ENCODE peak calls at places on chromosomes 6 and 20, in seven cellular contexts. L is kidney; T is OCI-LY7; Z is CD8-positive, alpha-beta T cell; A is IMR-90; K is lower lobe of right lung; I is adrenal gland. U is an unnamed sample.

GRCh38 chr6:170313716-170314295 is 7.2 kb downstream of the FAM120B start:
- DNase-seq in Z (no peak), I (no peak), K (no peak), A (peak; percentile 74), T (no peak), L (no peak), U (no peak)

GRCh38 chr6:156280131-156280530 is 497.0 kb upstream of the ARID1B start:
- DNase-seq in I (no peak), A (no peak), K (no peak), T (peak; percentile 99), L (no peak), Z (no peak), U (no peak)

GRCh38 chr20:41308726-41309413 is 8.7 kb downstream of the ZHX3 start:
- DNase-seq in A (peak; percentile 61), T (no peak), L (no peak), I (no peak), Z (no peak), K (no peak), U (no peak)

GRCh38 chr6:50128420-50129005 is 78.8 kb upstream of the DEFB112 start:
- DNase-seq in T (peak; percentile 27), K (no peak), A (peak; percentile 24), I (no peak), L (no peak), Z (no peak), U (no peak)

GRCh38 chr6:38198219-38198618 is 378.7 kb downstream of the ZFAND3 start:
- DNase-seq in L (no peak), K (no peak), T (no peak), I (no peak), A (no peak), Z (no peak), U (no peak)

GRCh38 chr6:17054647-17055046 is 47.2 kb upstream of the STMND1 start:
- DNase-seq in L (no peak), T (no peak), K (no peak), A (no peak), Z (no peak), I (no peak), U (no peak)

GRCh38 chr20:49635171-49635570 is 67.2 kb upstream of the PTGIS start:
- DNase-seq in L (peak; percentile 88), Z (no peak), I (peak; percentile 83), A (no peak), K (no peak), T (peak; percentile 30), U (peak; percentile 66)

GRCh38 chr6:134373282-134373922 is 55.5 kb upstream of the SGK1 start:
- DNase-seq in A (peak; percentile 93), L (no peak), Z (no peak), K (peak; percentile 75), T (peak; percentile 39), I (peak; percentile 64), U (no peak)

GRCh38 chr6:41707565-41708200 is 27.7 kb downstream of the TFEB start:
- DNase-seq in A (no peak), L (peak; percentile 70), I (no peak), Z (peak; percentile 59), T (peak; percentile 71), K (peak; percentile 67), U (peak; percentile 70)

GRCh38 chr6:112085666-112086065 is 1.6 kb downstream of the TUBE1 start:
- DNase-seq in T (no peak), A (no peak), I (no peak), Z (no peak), L (no peak), K (no peak), U (no peak)

GRCh38 chr20:13119583-13119982 is 101.5 kb upstream of the ISM1 start:
- DNase-seq in Z (peak; percentile 50), L (no peak), K (no peak), A (peak; percentile 57), T (peak; percentile 53), I (peak; percentile 41), U (peak; percentile 58)

GRCh38 chr6:4914412-4915159 is 89.3 kb downstream of the RPP40 start:
- DNase-seq in K (no peak), I (no peak), Z (no peak), L (no peak), T (no peak), A (peak; percentile 69), U (no peak)

GRCh38 chr20:34089655-34090324 is 22.3 kb downstream of the EIF2S2 start:
- DNase-seq in A (no peak), K (no peak), T (no peak), Z (no peak), L (no peak), I (no peak), U (no peak)

GRCh38 chr6:89254569-89254968 is 37.4 kb upstream of the GABRR1 start:
- DNase-seq in I (no peak), T (no peak), Z (no peak), K (no peak), A (no peak), L (no peak), U (no peak)

GRCh38 chr6:336159-337114 is 44.1 kb downstream of the DUSP22 start:
- DNase-seq in L (peak; percentile 71), K (no peak), Z (no peak), T (peak; percentile 53), I (no peak), A (no peak), U (no peak)

GRCh38 chr6:150549577-150550184 is 50.0 kb upstream of the PLEKHG1 start:
- DNase-seq in L (no peak), K (no peak), A (no peak), Z (no peak), T (no peak), I (no peak), U (no peak)

GRCh38 chr6:108744996-108745395 is 103.2 kb upstream of the ARMC2 start:
- DNase-seq in K (no peak), Z (no peak), L (no peak), A (no peak), T (no peak), I (no peak), U (no peak)

GRCh38 chr20:32336918-32337347 is 21.2 kb upstream of the ASXL1 start:
- DNase-seq in Z (no peak), L (no peak), K (no peak), A (peak; percentile 54), I (no peak), T (peak; percentile 69), U (no peak)

GRCh38 chr6:156944412-156944811 is 167.2 kb downstream of the ARID1B start:
- DNase-seq in A (no peak), K (no peak), Z (no peak), I (no peak), T (no peak), L (no peak), U (no peak)

GRCh38 chr6:136751478-136751956 is 40.8 kb downstream of the MAP3K5 start:
- DNase-seq in K (no peak), T (peak; percentile 56), I (no peak), L (no peak), Z (no peak), A (peak; percentile 16), U (no peak)

GRCh38 chr6:104640141-104640700 is 219.5 kb downstream of the HACE1 start:
- DNase-seq in L (no peak), I (no peak), K (no peak), Z (no peak), T (peak; percentile 93), A (no peak), U (no peak)

GRCh38 chr20:63854766-63855362 is 6.4 kb upstream of the ABHD16B start:
- DNase-seq in Z (no peak), K (no peak), T (no peak), A (no peak), I (no peak), L (peak; percentile 84), U (no peak)

GRCh38 chr6:2909718-2910117 is 6.6 kb upstream of the SERPINB9 start:
- DNase-seq in A (peak; percentile 40), I (no peak), L (no peak), K (no peak), Z (no peak), T (no peak), U (no peak)

GRCh38 chr6:53796451-53796780 is 1.6 kb downstream of the LRRC1 start:
- DNase-seq in Z (no peak), L (no peak), I (no peak), K (no peak), A (no peak), T (no peak), U (no peak)

GRCh38 chr6:1474205-1474604 is 84.8 kb downstream of the FOXF2 start:
- DNase-seq in K (no peak), I (no peak), Z (no peak), T (no peak), L (no peak), A (no peak), U (no peak)
- TF ChIP-seq CTCF in K (no peak), I (no peak), Z (no peak), T (no peak), L (no peak), A (no peak), U (no peak)

DNA sequence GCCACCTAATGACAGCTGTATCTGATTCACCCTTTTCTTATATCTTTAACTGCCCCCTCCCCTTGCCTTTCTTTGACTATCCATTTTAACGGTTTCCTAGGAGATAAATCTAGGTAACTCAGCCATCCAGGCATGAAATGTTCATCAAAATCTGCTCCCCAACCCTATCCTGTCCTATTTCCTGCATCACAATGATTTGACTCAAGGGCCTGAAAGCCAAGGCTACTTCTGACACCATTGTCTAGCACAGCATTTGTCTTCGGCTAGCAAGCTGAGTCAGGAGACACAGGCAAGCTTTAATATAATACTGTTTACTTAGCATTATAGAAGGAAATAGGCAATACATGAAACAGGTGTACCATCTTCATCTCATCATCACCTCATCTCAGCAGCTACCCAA is 31.6 kb upstream of the MANEA start:
- DNase-seq in L (no peak), I (no peak), Z (no peak), T (no peak), A (no peak), K (no peak), U (no peak)
- H3K4me3 ChIP-seq in L (no peak overlapping the region), I (no peak overlapping the region), Z (no peak overlapping the region), T (no peak overlapping the region), A (no peak overlapping the region), K (no peak overlapping the region), U (no peak overlapping the region)

GRCh38 chr6:86629123-86629522 is 308.2 kb upstream of the HTR1E start:
- DNase-seq in T (no peak), K (no peak), Z (no peak), A (no peak), I (no peak), L (no peak), U (no peak)
- H3K9me3 ChIP-seq in T (no peaks in the 10 kb centered on the region), K (no peaks in the 10 kb centered on the region), Z (no peaks in the 10 kb centered on the region), A (peaks cover 5% of the 10 kb centered on the region), I (no peaks in the 10 kb centered on the region), L (no peaks in the 10 kb centered on the region), U (peaks cover 31% of the 10 kb centered on the region)

DNA sequence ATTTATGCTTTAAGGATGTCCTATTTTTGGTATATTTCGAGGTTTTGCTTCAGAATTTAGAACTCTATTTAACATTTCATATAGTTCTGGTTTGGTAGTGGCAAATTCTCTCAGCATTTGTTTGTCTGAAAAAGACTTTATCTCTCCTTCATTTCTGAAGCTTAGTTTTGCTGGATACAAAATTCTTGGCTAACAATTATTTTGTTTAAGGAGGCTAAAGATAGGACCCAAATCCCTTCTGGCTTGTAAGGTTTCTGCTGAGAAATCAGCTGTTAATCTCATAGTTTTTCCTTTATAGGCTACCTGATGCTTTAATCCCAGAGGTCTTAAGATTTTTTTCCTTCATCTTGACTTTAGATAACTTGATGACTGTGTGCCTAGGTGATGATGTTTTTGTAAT is 162.7 kb upstream of the B3GAT2 start:
- DNase-seq in T (no peak), K (no peak), Z (no peak), I (no peak), L (no peak), A (no peak), U (no peak)
- TF ChIP-seq CTCF in T (no peak), K (no peak), Z (no peak), I (no peak), L (no peak), A (no peak), U (no peak)